ENCODE peak calls at places on chromosomes 13 and 19, in four cellular contexts. M, H, A and E are unnamed samples.
A peak's percentile ranks its signal among the peaks of the same experiment; 100 is the strongest.

GRCh38 chr19:30053558-30053957 is 111.5 kb downstream of the URI1 start:
- DNase-seq in M (no peak), H (no peak), A (no peak), E (no peak)

GRCh38 chr13:46119883-46120614 is 15.2 kb upstream of the CPB2 start:
- DNase-seq in M (no peak), H (no peak), A (peak; percentile 87), E (no peak)

GRCh38 chr13:74871671-74872070 is 610.3 kb downstream of the TBC1D4 start:
- DNase-seq in M (no peak), H (no peak), A (no peak), E (no peak)

GRCh38 chr19:56710437-56710836 is 38.9 kb upstream of the ZNF835 start:
- DNase-seq in M (no peak), H (no peak), A (no peak), E (no peak)

GRCh38 chr19:56312337-56312736 is 2.3 kb downstream of the ZSCAN5A start:
- DNase-seq in M (no peak), H (no peak), A (no peak), E (no peak)

GRCh38 chr19:42076375-42076944 is 494 bp downstream of the ZNF574 start:
- DNase-seq in M (no peak), H (no peak), A (no peak), E (no peak)

GRCh38 chr19:53868892-53869804 is 1.5 kb downstream of the MYADM start:
- DNase-seq in M (peak; percentile 82), H (no peak), A (peak; percentile 97), E (peak; percentile 92)

GRCh38 chr19:15452111-15453047 is 2.6 kb upstream of the WIZ start:
- DNase-seq in M (peak; percentile 69), H (no peak), A (peak; percentile 94), E (peak; percentile 98)

GRCh38 chr19:6041071-6041470 is 63.1 kb upstream of the RANBP3 start:
- DNase-seq in M (no peak), H (no peak), A (no peak), E (no peak)

GRCh38 chr13:102003848-102004570 is 397.8 kb downstream of the FGF14 start:
- DNase-seq in M (no peak), H (no peak), A (no peak), E (no peak)

GRCh38 chr13:57557979-57558529 is 73.5 kb upstream of the PCDH17 start:
- DNase-seq in M (peak; percentile 15), H (no peak), A (no peak), E (no peak)

GRCh38 chr13:109496216-109496615 is 290.2 kb downstream of the IRS2 start:
- DNase-seq in M (no peak), H (no peak), A (no peak), E (no peak)

GRCh38 chr13:59342396-59342795 is 821.3 kb downstream of the DIAPH3 start:
- DNase-seq in M (no peak), H (no peak), A (no peak), E (no peak)

GRCh38 chr13:59345316-59345715 is 818.4 kb downstream of the DIAPH3 start:
- DNase-seq in M (no peak), H (no peak), A (no peak), E (no peak)

GRCh38 chr13:59343993-59344780 is 819.5 kb downstream of the DIAPH3 start:
- DNase-seq in M (no peak), H (no peak), A (no peak), E (no peak)

GRCh38 chr13:59343132-59343531 is 820.6 kb downstream of the DIAPH3 start:
- DNase-seq in M (no peak), H (no peak), A (no peak), E (no peak)

DNA sequence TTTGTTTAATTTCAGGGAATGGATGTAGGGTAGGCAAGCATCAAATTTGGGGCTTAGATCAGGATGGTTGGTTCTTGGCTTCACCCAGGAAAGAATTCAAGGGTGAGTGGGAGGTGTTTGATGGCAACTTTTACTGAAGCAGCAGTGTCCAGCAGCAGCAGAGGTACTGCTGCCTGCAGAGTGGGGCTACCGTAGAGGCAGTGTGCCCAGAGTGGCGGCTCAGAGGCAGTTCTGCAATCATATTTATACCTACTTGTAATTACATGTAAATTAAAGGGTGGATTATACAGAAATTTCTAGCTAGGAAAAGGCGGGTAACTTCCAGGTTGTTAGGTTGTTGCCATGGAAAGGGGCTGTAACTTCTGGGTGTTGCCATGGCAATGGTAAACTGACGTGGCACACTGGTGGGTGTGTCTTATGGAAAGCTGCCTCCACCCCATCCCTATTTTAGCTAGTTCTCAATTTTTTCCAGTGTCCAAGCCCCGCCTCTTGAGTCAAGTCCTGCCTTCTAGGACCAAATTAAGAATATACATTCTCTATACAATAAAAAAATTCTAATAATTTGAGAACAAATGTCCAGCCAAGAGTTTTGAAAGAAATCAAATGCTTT is 816.8 kb downstream of the DIAPH3 start:
- DNase-seq in M (no peak), H (no peak), A (no peak), E (no peak)
- TF ChIP-seq HDAC6 in M (no peak), H (no peak), A (no peak), E (no peak)

DNA sequence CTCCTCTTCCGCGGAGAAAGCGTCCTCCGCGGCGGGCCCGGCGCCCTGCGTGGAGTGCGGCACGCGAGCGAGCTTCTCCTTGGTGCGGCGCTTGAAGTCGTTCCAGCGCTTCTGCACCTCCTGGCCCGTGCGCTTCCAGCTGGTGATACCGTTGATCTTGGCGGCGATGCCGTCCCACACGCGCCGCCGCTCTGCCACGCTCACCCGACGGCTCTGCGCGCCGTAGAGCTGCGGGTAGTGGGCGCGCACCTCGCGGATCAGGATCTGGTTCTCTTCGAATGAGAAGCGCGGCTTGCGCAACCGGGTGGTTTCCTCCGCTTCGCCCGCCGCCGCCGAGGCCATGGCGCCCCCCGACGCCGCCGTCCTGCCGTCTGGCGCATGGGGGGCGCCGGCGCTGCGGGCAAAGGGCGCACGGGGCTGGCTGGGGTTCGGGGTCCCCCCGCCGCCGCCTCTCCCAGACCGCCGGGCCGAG is 945 bp downstream of the MYPOP start:
- DNase-seq in M (no peak), H (no peak), A (no peak), E (no peak)
- TF ChIP-seq HDAC6 in M (no peak), H (no peak), A (no peak), E (no peak)

GRCh38 chr13:31851201-31851600 is 111.9 kb downstream of the RXFP2 start:
- DNase-seq in M (no peak), H (no peak), A (no peak), E (no peak)

GRCh38 chr13:31846182-31846938 is 107.0 kb downstream of the RXFP2 start:
- DNase-seq in M (peak; percentile 64), H (peak; percentile 27), A (peak; percentile 73), E (peak; percentile 58)

GRCh38 chr13:31850041-31850440 is 110.7 kb downstream of the RXFP2 start:
- DNase-seq in M (no peak), H (no peak), A (no peak), E (no peak)

GRCh38 chr13:31848621-31849020 is 109.3 kb downstream of the RXFP2 start:
- DNase-seq in M (no peak), H (no peak), A (no peak), E (no peak)

DNA sequence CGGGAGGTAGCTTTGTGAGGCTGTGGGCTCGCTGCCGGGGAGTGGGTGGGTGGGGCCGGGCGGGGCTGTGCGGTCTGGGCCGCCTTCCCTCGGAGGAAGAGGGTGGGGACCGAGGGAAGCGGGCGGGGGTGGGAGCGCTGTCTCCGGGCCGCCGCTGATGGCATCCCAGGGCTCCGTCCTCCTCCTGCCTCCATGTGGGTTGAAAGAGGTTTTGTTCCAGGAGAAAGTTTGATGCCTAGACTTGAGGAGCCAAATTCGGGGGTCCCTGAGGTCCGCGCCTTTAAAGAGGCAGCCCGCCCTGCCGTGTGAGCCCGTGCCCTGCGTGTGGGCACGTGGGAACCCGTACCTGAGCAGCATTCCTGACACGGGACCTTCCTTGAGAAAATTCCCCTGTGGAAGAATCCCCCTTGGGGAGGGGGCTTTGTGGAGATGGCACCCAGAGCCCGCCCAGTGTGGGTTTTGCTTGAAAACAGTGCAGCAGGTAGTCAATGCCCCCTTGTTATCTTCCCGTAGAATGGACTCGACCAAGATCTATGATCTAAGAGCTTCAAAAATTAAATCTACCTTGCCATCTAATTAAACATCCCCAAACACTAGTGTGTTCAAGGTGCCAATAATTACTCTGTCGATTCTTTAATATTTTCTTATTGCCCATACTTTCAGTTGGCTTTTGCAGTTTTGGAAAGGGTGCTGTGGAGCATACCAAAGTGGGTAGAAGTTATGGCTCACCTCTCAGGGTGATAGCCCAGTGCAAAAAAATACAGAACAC is 107.8 kb downstream of the RXFP2 start:
- DNase-seq in M (no peak), H (no peak), A (no peak), E (no peak)
- TF ChIP-seq HDAC6 in M (no peak), H (no peak), A (no peak), E (no peak)

GRCh38 chr13:111115841-111116500 is 861 bp downstream of the ARHGEF7 start:
- DNase-seq in M (peak; percentile 12), H (no peak), A (no peak), E (no peak)
- TF ChIP-seq HDAC6 in M (no peak), H (no peak), A (no peak), E (no peak)

DNA sequence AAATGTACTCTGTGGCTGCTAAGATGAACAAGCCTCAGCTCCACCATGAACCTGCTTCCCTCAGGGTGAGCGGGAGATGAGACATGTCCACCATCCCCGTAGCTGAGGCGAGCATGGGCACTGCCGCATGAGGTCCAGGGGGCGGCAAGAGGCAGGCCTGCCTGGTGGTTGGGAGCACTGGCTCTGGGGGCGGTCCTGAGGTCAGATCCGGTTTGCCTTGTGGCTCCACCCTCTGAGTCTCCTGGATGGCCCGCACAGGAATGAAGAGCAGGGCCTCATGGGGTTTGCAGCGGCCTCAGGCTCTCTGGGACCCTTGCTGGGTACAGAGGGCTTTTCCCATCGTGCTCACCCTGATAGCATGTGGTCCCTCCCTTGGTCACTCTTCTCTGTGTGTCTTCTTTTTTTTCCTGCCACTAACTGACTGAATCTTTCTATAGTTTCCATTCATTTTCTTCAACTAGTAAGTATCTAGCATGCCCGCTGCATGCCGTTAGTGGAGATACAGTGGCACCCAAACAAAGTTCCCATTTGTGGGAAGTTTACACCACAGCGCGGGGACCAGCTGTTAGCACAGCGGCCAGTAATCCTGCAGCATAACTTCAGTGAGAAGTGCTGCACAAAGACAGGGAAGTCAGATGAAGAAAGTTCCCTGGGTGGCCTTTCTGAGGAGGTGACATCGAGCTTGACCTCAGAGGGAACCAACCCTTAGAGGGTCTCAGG is 37.3 kb downstream of the CAPN12 start:
- DNase-seq in M (no peak), H (no peak), A (no peak), E (no peak)
- TF ChIP-seq HDAC6 in M (no peak), H (no peak), A (no peak), E (no peak)